ENCODE peak calls at places on chromosomes 1 and 21, in six cellular contexts. H is bronchial epithelial cell; Y is astrocyte of the spinal cord; B is brain microvascular endothelial cell; K is HT1080; L is Jurkat, Clone E6-1. S is an unnamed sample.

GRCh38 chr1:158752155-158752712 is 2.3 kb upstream of the OR6K6 start:
- DNase-seq in H (no peak), Y (no peak), B (no peak), K (no peak), L (no peak), S (no peak)

GRCh38 chr21:35027558-35028450 is 21.3 kb downstream of the RUNX1 start:
- DNase-seq in H (no peak), Y (no peak), B (no peak), K (no peak), L (peak; percentile 79), S (no peak)

GRCh38 chr1:67013573-67013972 is 40.4 kb downstream of the SLC35D1 start:
- DNase-seq in H (peak; percentile 65), Y (peak; percentile 56), B (no peak), K (peak; percentile 75), L (no peak), S (peak; percentile 47)

GRCh38 chr1:64183380-64183984 is 19.9 kb upstream of the UBE2U start:
- DNase-seq in H (no peak), Y (no peak), B (no peak), K (no peak), L (no peak), S (no peak)

GRCh38 chr1:83770322-83770661 is 228.6 kb downstream of the TTLL7 start:
- DNase-seq in H (no peak), Y (no peak), B (no peak), K (no peak), L (no peak), S (no peak)

GRCh38 chr1:79188371-79188770 is 181.8 kb upstream of the ADGRL4 start:
- DNase-seq in H (peak; percentile 74), Y (peak; percentile 59), B (peak; percentile 38), K (peak; percentile 63), L (no peak), S (peak; percentile 71)

GRCh38 chr1:114224196-114224907 is 70.7 kb upstream of the SYT6 start:
- DNase-seq in H (no peak), Y (no peak), B (no peak), K (no peak), L (no peak), S (no peak)

GRCh38 chr1:50333595-50333974 is 89.7 kb downstream of the DMRTA2 start:
- DNase-seq in H (no peak), Y (peak; percentile 15), B (no peak), K (peak; percentile 17), L (no peak), S (peak; percentile 50)

GRCh38 chr1:54301494-54301893 is 101.5 kb downstream of the MRPL37 start:
- DNase-seq in H (no peak), Y (no peak), B (no peak), K (no peak), L (no peak), S (no peak)

GRCh38 chr1:198677027-198677426 is 38.2 kb downstream of the PTPRC start:
- DNase-seq in H (no peak), Y (no peak), B (no peak), K (no peak), L (no peak), S (no peak)

GRCh38 chr1:51534447-51534846 is 15.4 kb upstream of the EPS15 start:
- DNase-seq in H (no peak), Y (no peak), B (no peak), K (no peak), L (no peak), S (no peak)

GRCh38 chr1:196387766-196388165 is 220.5 kb downstream of the KCNT2 start:
- DNase-seq in H (no peak), Y (peak; percentile 61), B (no peak), K (peak; percentile 16), L (no peak), S (no peak)

GRCh38 chr1:186420311-186420710 is 40.6 kb downstream of the PDC start:
- DNase-seq in H (no peak), Y (no peak), B (no peak), K (no peak), L (no peak), S (no peak)

GRCh38 chr1:69710484-69710883 is 142.8 kb downstream of the LRRC7 start:
- DNase-seq in H (no peak), Y (no peak), B (peak; percentile 14), K (peak; percentile 10), L (no peak), S (no peak)

GRCh38 chr1:48697066-48697707 is 79.5 kb downstream of the BEND5 start:
- DNase-seq in H (no peak), Y (peak; percentile 23), B (peak; percentile 38), K (peak; percentile 52), L (peak; percentile 10), S (peak; percentile 68)

GRCh38 chr21:30168086-30168485 is 1.5 kb upstream of the CLDN17 start:
- DNase-seq in H (peak; percentile 77), Y (no peak), B (no peak), K (peak; percentile 37), L (no peak), S (no peak)

GRCh38 chr1:199742547-199742946 is 285.0 kb upstream of the NR5A2 start:
- DNase-seq in H (peak; percentile 98), Y (peak; percentile 84), B (peak; percentile 89), K (peak; percentile 92), L (no peak), S (peak; percentile 96)

GRCh38 chr1:225845633-225846259 is 35.8 kb downstream of the EPHX1 start:
- DNase-seq in H (peak; percentile 68), Y (peak; percentile 84), B (peak; percentile 68), K (peak; percentile 59), L (peak; percentile 39), S (peak; percentile 95)

GRCh38 chr21:43757601-43758000 is 18.5 kb downstream of the CSTB start:
- DNase-seq in H (no peak), Y (peak; percentile 17), B (no peak), K (no peak), L (no peak), S (no peak)

GRCh38 chr1:34784751-34785221 is 3.8 kb downstream of the GJB3 start:
- DNase-seq in H (no peak), Y (no peak), B (no peak), K (no peak), L (no peak), S (no peak)

GRCh38 chr1:233367057-233367759 is 39.7 kb downstream of the MAP3K21 start:
- DNase-seq in H (no peak), Y (peak; percentile 32), B (no peak), K (peak; percentile 13), L (no peak), S (peak; percentile 46)